ENCODE peak calls at places on chromosome 12, in nine cellular contexts. One of them, this sample, is unnamed.
A peak's percentile ranks its signal among the peaks of the same experiment; 100 is the strongest.

GRCh38 chr12:130500835-130501330 is 163.2 kb downstream of the PIWIL1 start:
- DNase-seq in CD8-positive, alpha-beta T cell: no peak
- DNase-seq in cardiac muscle cell: no peak
- DNase-seq in mesothelial cell of epicardium: no peak
- DNase-seq in foreskin fibroblast: no peak
- DNase-seq in psoas muscle: no peak
- DNase-seq in body of pancreas: no peak
- DNase-seq in stomach: no peak
- DNase-seq in adrenal gland: no peak
- DNase-seq in this sample: no peak

GRCh38 chr12:65339161-65339560 is 60.7 kb downstream of the MSRB3 start:
- DNase-seq in body of pancreas: no peak
- DNase-seq in foreskin fibroblast: no peak
- DNase-seq in adrenal gland: no peak
- DNase-seq in psoas muscle: no peak
- DNase-seq in mesothelial cell of epicardium: no peak
- DNase-seq in cardiac muscle cell: no peak
- DNase-seq in stomach: no peak
- DNase-seq in CD8-positive, alpha-beta T cell: no peak
- DNase-seq in this sample: no peak

GRCh38 chr12:54017027-54017788 is 8.4 kb downstream of the HOXC8 start:
- DNase-seq in adrenal gland: peak; percentile 85
- DNase-seq in mesothelial cell of epicardium: no peak
- DNase-seq in psoas muscle: peak; percentile 76
- DNase-seq in cardiac muscle cell: no peak
- DNase-seq in body of pancreas: no peak
- DNase-seq in CD8-positive, alpha-beta T cell: no peak
- DNase-seq in foreskin fibroblast: peak; percentile 44
- DNase-seq in stomach: no peak
- DNase-seq in this sample: no peak

GRCh38 chr12:18749381-18749957 is 11.6 kb downstream of the CAPZA3 start:
- DNase-seq in CD8-positive, alpha-beta T cell: no peak
- DNase-seq in mesothelial cell of epicardium: no peak
- DNase-seq in psoas muscle: no peak
- DNase-seq in cardiac muscle cell: no peak
- DNase-seq in stomach: no peak
- DNase-seq in body of pancreas: no peak
- DNase-seq in adrenal gland: no peak
- DNase-seq in foreskin fibroblast: peak; percentile 78
- DNase-seq in this sample: no peak

GRCh38 chr12:104090685-104091084 is 26.4 kb downstream of the HCFC2 start:
- DNase-seq in psoas muscle: no peak
- DNase-seq in foreskin fibroblast: no peak
- DNase-seq in mesothelial cell of epicardium: no peak
- DNase-seq in adrenal gland: no peak
- DNase-seq in CD8-positive, alpha-beta T cell: no peak
- DNase-seq in cardiac muscle cell: peak; percentile 34
- DNase-seq in body of pancreas: no peak
- DNase-seq in stomach: no peak
- DNase-seq in this sample: peak; percentile 23

GRCh38 chr12:98085360-98085759 is 430.0 kb upstream of the TMPO start:
- DNase-seq in psoas muscle: no peak
- DNase-seq in foreskin fibroblast: no peak
- DNase-seq in body of pancreas: no peak
- DNase-seq in mesothelial cell of epicardium: no peak
- DNase-seq in stomach: no peak
- DNase-seq in CD8-positive, alpha-beta T cell: no peak
- DNase-seq in cardiac muscle cell: no peak
- DNase-seq in adrenal gland: no peak
- DNase-seq in this sample: no peak

GRCh38 chr12:60577607-60578006 is 981.8 kb downstream of the SLC16A7 start:
- DNase-seq in CD8-positive, alpha-beta T cell: no peak
- DNase-seq in cardiac muscle cell: no peak
- DNase-seq in mesothelial cell of epicardium: no peak
- DNase-seq in body of pancreas: no peak
- DNase-seq in stomach: no peak
- DNase-seq in adrenal gland: no peak
- DNase-seq in psoas muscle: no peak
- DNase-seq in foreskin fibroblast: no peak
- DNase-seq in this sample: no peak

GRCh38 chr12:118190266-118190665 is 54.3 kb downstream of the PEBP1 start:
- DNase-seq in foreskin fibroblast: peak; percentile 44
- DNase-seq in body of pancreas: no peak
- DNase-seq in stomach: no peak
- DNase-seq in psoas muscle: no peak
- DNase-seq in mesothelial cell of epicardium: no peak
- DNase-seq in adrenal gland: no peak
- DNase-seq in CD8-positive, alpha-beta T cell: no peak
- DNase-seq in cardiac muscle cell: peak; percentile 15
- DNase-seq in this sample: peak; percentile 18

GRCh38 chr12:75571651-75572050 is 60.2 kb upstream of the KRR1 start:
- DNase-seq in cardiac muscle cell: no peak
- DNase-seq in body of pancreas: peak; percentile 7
- DNase-seq in foreskin fibroblast: no peak
- DNase-seq in psoas muscle: no peak
- DNase-seq in adrenal gland: no peak
- DNase-seq in CD8-positive, alpha-beta T cell: no peak
- DNase-seq in stomach: no peak
- DNase-seq in mesothelial cell of epicardium: no peak
- DNase-seq in this sample: no peak

GRCh38 chr12:110109037-110109836 is 14.9 kb upstream of the IFT81 start:
- DNase-seq in adrenal gland: peak; percentile 96
- DNase-seq in body of pancreas: peak; percentile 77
- DNase-seq in CD8-positive, alpha-beta T cell: no peak
- DNase-seq in mesothelial cell of epicardium: peak; percentile 44
- DNase-seq in stomach: peak; percentile 77
- DNase-seq in foreskin fibroblast: peak; percentile 99
- DNase-seq in psoas muscle: peak; percentile 86
- DNase-seq in cardiac muscle cell: peak; percentile 92
- DNase-seq in this sample: peak; percentile 89

GRCh38 chr12:89863332-89863938 is 154.8 kb upstream of the ATP2B1 start:
- DNase-seq in body of pancreas: no peak
- DNase-seq in mesothelial cell of epicardium: no peak
- DNase-seq in adrenal gland: no peak
- DNase-seq in stomach: no peak
- DNase-seq in CD8-positive, alpha-beta T cell: peak; percentile 69
- DNase-seq in cardiac muscle cell: no peak
- DNase-seq in foreskin fibroblast: no peak
- DNase-seq in psoas muscle: no peak
- DNase-seq in this sample: no peak

GRCh38 chr12:8622681-8623080 is 10.0 kb upstream of the AICDA start:
- DNase-seq in foreskin fibroblast: no peak
- DNase-seq in psoas muscle: no peak
- DNase-seq in CD8-positive, alpha-beta T cell: no peak
- DNase-seq in cardiac muscle cell: no peak
- DNase-seq in stomach: no peak
- DNase-seq in adrenal gland: no peak
- DNase-seq in mesothelial cell of epicardium: no peak
- DNase-seq in body of pancreas: no peak
- DNase-seq in this sample: no peak

GRCh38 chr12:442235-442884 is 17.4 kb upstream of the B4GALNT3 start:
- DNase-seq in psoas muscle: no peak
- DNase-seq in mesothelial cell of epicardium: peak; percentile 69
- DNase-seq in cardiac muscle cell: peak; percentile 74
- DNase-seq in CD8-positive, alpha-beta T cell: peak; percentile 64
- DNase-seq in adrenal gland: peak; percentile 86
- DNase-seq in stomach: peak; percentile 69
- DNase-seq in foreskin fibroblast: peak; percentile 62
- DNase-seq in body of pancreas: peak; percentile 62
- DNase-seq in this sample: peak; percentile 57

GRCh38 chr12:23352670-23353069 is 596.8 kb downstream of the SOX5 start:
- DNase-seq in CD8-positive, alpha-beta T cell: no peak
- DNase-seq in body of pancreas: no peak
- DNase-seq in stomach: no peak
- DNase-seq in psoas muscle: no peak
- DNase-seq in cardiac muscle cell: no peak
- DNase-seq in mesothelial cell of epicardium: no peak
- DNase-seq in foreskin fibroblast: no peak
- DNase-seq in adrenal gland: no peak
- DNase-seq in this sample: no peak

GRCh38 chr12:111766608-111767361 is at the start of gene ALDH2:
- DNase-seq in psoas muscle: peak; percentile 79
- DNase-seq in body of pancreas: peak; percentile 80
- DNase-seq in stomach: peak; percentile 83
- DNase-seq in adrenal gland: peak; percentile 80
- DNase-seq in CD8-positive, alpha-beta T cell: peak; percentile 52
- DNase-seq in foreskin fibroblast: peak; percentile 83
- DNase-seq in mesothelial cell of epicardium: peak; percentile 57
- DNase-seq in cardiac muscle cell: peak; percentile 92
- DNase-seq in this sample: peak; percentile 49

GRCh38 chr12:90757957-90758356 is 197.0 kb downstream of the CCER1 start:
- DNase-seq in psoas muscle: no peak
- DNase-seq in stomach: no peak
- DNase-seq in adrenal gland: no peak
- DNase-seq in mesothelial cell of epicardium: no peak
- DNase-seq in cardiac muscle cell: no peak
- DNase-seq in foreskin fibroblast: no peak
- DNase-seq in body of pancreas: no peak
- DNase-seq in CD8-positive, alpha-beta T cell: no peak
- DNase-seq in this sample: no peak

GRCh38 chr12:111108726-111109125 is 188.3 kb upstream of the MYL2 start:
- DNase-seq in body of pancreas: no peak
- DNase-seq in adrenal gland: no peak
- DNase-seq in psoas muscle: no peak
- DNase-seq in cardiac muscle cell: no peak
- DNase-seq in CD8-positive, alpha-beta T cell: no peak
- DNase-seq in foreskin fibroblast: no peak
- DNase-seq in stomach: no peak
- DNase-seq in mesothelial cell of epicardium: no peak
- DNase-seq in this sample: no peak

GRCh38 chr12:52956987-52957386 is 8.1 kb downstream of the KRT18 start:
- DNase-seq in psoas muscle: no peak
- DNase-seq in foreskin fibroblast: no peak
- DNase-seq in cardiac muscle cell: no peak
- DNase-seq in mesothelial cell of epicardium: no peak
- DNase-seq in stomach: no peak
- DNase-seq in adrenal gland: no peak
- DNase-seq in body of pancreas: no peak
- DNase-seq in CD8-positive, alpha-beta T cell: no peak
- DNase-seq in this sample: peak; percentile 24

GRCh38 chr12:110739488-110739887 is 3.2 kb downstream of the PPP1CC start:
- DNase-seq in psoas muscle: no peak
- DNase-seq in mesothelial cell of epicardium: no peak
- DNase-seq in stomach: no peak
- DNase-seq in body of pancreas: no peak
- DNase-seq in CD8-positive, alpha-beta T cell: no peak
- DNase-seq in foreskin fibroblast: no peak
- DNase-seq in cardiac muscle cell: no peak
- DNase-seq in adrenal gland: peak; percentile 24
- DNase-seq in this sample: no peak

GRCh38 chr12:42056130-42056529 is 88.5 kb downstream of the GXYLT1 start:
- DNase-seq in foreskin fibroblast: no peak
- DNase-seq in body of pancreas: no peak
- DNase-seq in mesothelial cell of epicardium: no peak
- DNase-seq in cardiac muscle cell: no peak
- DNase-seq in CD8-positive, alpha-beta T cell: no peak
- DNase-seq in stomach: no peak
- DNase-seq in psoas muscle: no peak
- DNase-seq in adrenal gland: no peak
- DNase-seq in this sample: no peak

GRCh38 chr12:79055926-79056674 is 191.5 kb downstream of the SYT1 start:
- DNase-seq in adrenal gland: no peak
- DNase-seq in cardiac muscle cell: no peak
- DNase-seq in psoas muscle: no peak
- DNase-seq in CD8-positive, alpha-beta T cell: no peak
- DNase-seq in mesothelial cell of epicardium: no peak
- DNase-seq in foreskin fibroblast: peak; percentile 79
- DNase-seq in stomach: no peak
- DNase-seq in body of pancreas: no peak
- DNase-seq in this sample: peak; percentile 79

GRCh38 chr12:88391556-88391955 is 188.7 kb downstream of the KITLG start:
- DNase-seq in psoas muscle: no peak
- DNase-seq in stomach: no peak
- DNase-seq in cardiac muscle cell: no peak
- DNase-seq in CD8-positive, alpha-beta T cell: no peak
- DNase-seq in mesothelial cell of epicardium: no peak
- DNase-seq in body of pancreas: no peak
- DNase-seq in foreskin fibroblast: peak; percentile 89
- DNase-seq in adrenal gland: no peak
- DNase-seq in this sample: peak; percentile 82

GRCh38 chr12:72133497-72134055 is 138.6 kb upstream of the TRHDE start:
- DNase-seq in foreskin fibroblast: peak; percentile 9
- DNase-seq in psoas muscle: no peak
- DNase-seq in body of pancreas: no peak
- DNase-seq in CD8-positive, alpha-beta T cell: no peak
- DNase-seq in stomach: no peak
- DNase-seq in cardiac muscle cell: no peak
- DNase-seq in mesothelial cell of epicardium: no peak
- DNase-seq in adrenal gland: no peak
- DNase-seq in this sample: no peak
- TF ChIP-seq CTCF in foreskin fibroblast: peak; percentile 22
- TF ChIP-seq CTCF in psoas muscle: no peak
- TF ChIP-seq CTCF in body of pancreas: no peak
- TF ChIP-seq CTCF in CD8-positive, alpha-beta T cell: no peak
- TF ChIP-seq CTCF in stomach: no peak
- TF ChIP-seq CTCF in cardiac muscle cell: no peak
- TF ChIP-seq CTCF in mesothelial cell of epicardium: no peak
- TF ChIP-seq CTCF in adrenal gland: no peak
- TF ChIP-seq CTCF in this sample: peak; percentile 15

GRCh38 chr12:124338448-124338847 is 43.6 kb downstream of the RFLNA start:
- DNase-seq in body of pancreas: no peak
- DNase-seq in CD8-positive, alpha-beta T cell: no peak
- DNase-seq in foreskin fibroblast: no peak
- DNase-seq in cardiac muscle cell: no peak
- DNase-seq in mesothelial cell of epicardium: no peak
- DNase-seq in adrenal gland: no peak
- DNase-seq in psoas muscle: no peak
- DNase-seq in stomach: no peak
- DNase-seq in this sample: no peak
- TF ChIP-seq CTCF in body of pancreas: no peak
- TF ChIP-seq CTCF in CD8-positive, alpha-beta T cell: no peak
- TF ChIP-seq CTCF in foreskin fibroblast: no peak
- TF ChIP-seq CTCF in cardiac muscle cell: no peak
- TF ChIP-seq CTCF in mesothelial cell of epicardium: no peak
- TF ChIP-seq CTCF in adrenal gland: no peak
- TF ChIP-seq CTCF in psoas muscle: no peak
- TF ChIP-seq CTCF in stomach: no peak
- TF ChIP-seq CTCF in this sample: no peak

DNA sequence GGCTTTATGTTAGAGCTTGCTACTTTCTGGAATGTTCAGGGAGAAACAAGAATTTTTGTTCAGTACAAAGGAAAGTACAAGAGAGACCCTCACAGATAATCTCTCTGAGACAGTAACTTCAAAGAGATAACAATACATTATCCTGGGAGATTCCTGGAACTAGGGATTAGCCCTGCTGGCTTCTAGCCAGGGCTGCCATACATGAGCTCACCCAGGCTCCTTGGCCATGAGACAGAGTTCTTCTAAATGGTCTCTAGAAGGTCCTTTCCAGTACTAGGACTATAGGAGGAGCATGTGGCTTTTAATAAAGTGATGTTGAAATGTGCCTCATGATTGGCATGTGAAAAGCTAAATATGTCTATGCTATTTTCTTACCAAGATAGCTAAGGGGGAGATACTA is 342.5 kb downstream of the EMP1 start:
- DNase-seq in stomach: no peak
- DNase-seq in mesothelial cell of epicardium: peak; percentile 45
- DNase-seq in cardiac muscle cell: no peak
- DNase-seq in psoas muscle: no peak
- DNase-seq in body of pancreas: no peak
- DNase-seq in CD8-positive, alpha-beta T cell: no peak
- DNase-seq in foreskin fibroblast: peak; percentile 1
- DNase-seq in adrenal gland: no peak
- DNase-seq in this sample: no peak
- TF ChIP-seq CTCF in stomach: no peak
- TF ChIP-seq CTCF in mesothelial cell of epicardium: no peak
- TF ChIP-seq CTCF in cardiac muscle cell: no peak
- TF ChIP-seq CTCF in psoas muscle: no peak
- TF ChIP-seq CTCF in body of pancreas: no peak
- TF ChIP-seq CTCF in CD8-positive, alpha-beta T cell: no peak
- TF ChIP-seq CTCF in foreskin fibroblast: no peak
- TF ChIP-seq CTCF in adrenal gland: no peak
- TF ChIP-seq CTCF in this sample: no peak

GRCh38 chr12:108638141-108638823 is 4.6 kb upstream of the SELPLG start:
- DNase-seq in body of pancreas: peak; percentile 41
- DNase-seq in CD8-positive, alpha-beta T cell: no peak
- DNase-seq in foreskin fibroblast: peak; percentile 34
- DNase-seq in adrenal gland: no peak
- DNase-seq in psoas muscle: no peak
- DNase-seq in mesothelial cell of epicardium: no peak
- DNase-seq in cardiac muscle cell: no peak
- DNase-seq in stomach: peak; percentile 22
- DNase-seq in this sample: no peak
- TF ChIP-seq CTCF in body of pancreas: no peak
- TF ChIP-seq CTCF in CD8-positive, alpha-beta T cell: no peak
- TF ChIP-seq CTCF in foreskin fibroblast: no peak
- TF ChIP-seq CTCF in adrenal gland: no peak
- TF ChIP-seq CTCF in psoas muscle: no peak
- TF ChIP-seq CTCF in mesothelial cell of epicardium: no peak
- TF ChIP-seq CTCF in cardiac muscle cell: peak; percentile 1
- TF ChIP-seq CTCF in stomach: no peak
- TF ChIP-seq CTCF in this sample: no peak

This sample was measured in epithelial cell of esophagus.